ENCODE peak calls at places on chromosomes 16 and 17, in five cellular contexts. K, O, W, D and X are unnamed samples.
A peak's percentile ranks its signal among the peaks of the same experiment; 100 is the strongest.

GRCh38 chr16:56470666-56471065 is 19.3 kb downstream of the OGFOD1 start:
- DNase-seq in K (no peak), O (no peak), W (no peak), D (no peak), X (no peak)

GRCh38 chr17:17480593-17481148 is 3.9 kb downstream of the MED9 start:
- DNase-seq in K (no peak), O (no peak), W (no peak), D (no peak), X (no peak)

GRCh38 chr17:57674894-57675293 is 70.2 kb downstream of the CCDC182 start:
- DNase-seq in K (no peak), O (no peak), W (no peak), D (no peak), X (peak; percentile 4)

GRCh38 chr16:10981697-10982216 is 37.4 kb downstream of the CLEC16A start:
- DNase-seq in K (no peak), O (no peak), W (no peak), D (no peak), X (no peak)

GRCh38 chr17:27256225-27257030 is 37.5 kb upstream of the WSB1 start:
- DNase-seq in K (no peak), O (peak; percentile 94), W (peak; percentile 99), D (peak; percentile 30), X (no peak)

GRCh38 chr16:68065716-68066305 is 19.4 kb upstream of the NFATC3 start:
- DNase-seq in K (no peak), O (peak; percentile 90), W (peak; percentile 86), D (peak; percentile 90), X (no peak)

GRCh38 chr17:69448431-69449102 is 34.1 kb downstream of the MAP2K6 start:
- DNase-seq in K (no peak), O (peak; percentile 11), W (peak; percentile 15), D (peak; percentile 82), X (peak; percentile 34)

GRCh38 chr16:56807011-56807675 is 57.9 kb upstream of the SLC12A3 start:
- DNase-seq in K (no peak), O (peak; percentile 68), W (peak; percentile 77), D (peak; percentile 25), X (no peak)

GRCh38 chr16:83392743-83393142 is 415.0 kb upstream of the HSBP1 start:
- DNase-seq in K (no peak), O (no peak), W (no peak), D (peak; percentile 8), X (no peak)

GRCh38 chr16:4868046-4868445 is 20.8 kb downstream of the UBN1 start:
- DNase-seq in K (no peak), O (no peak), W (no peak), D (no peak), X (no peak)